ENCODE peak calls at places on chromosome 21, in four cellular contexts. X, P, K and D are unnamed samples.

GRCh38 chr21:18499761-18500376 is 96.3 kb upstream of the TMPRSS15 start:
- DNase-seq in K (no peak), P (peak; percentile 6), X (peak; percentile 52), D (no peak)

GRCh38 chr21:45208627-45208951 is 79.1 kb downstream of the POFUT2 start:
- DNase-seq in K (no peak), P (no peak), X (peak; percentile 12), D (no peak)

GRCh38 chr21:45572783-45573451 is 30.7 kb upstream of the SLC19A1 start:
- DNase-seq in P (no peak), X (no peak), K (no peak), D (peak; percentile 35)

GRCh38 chr21:31656199-31657095 is 3.0 kb upstream of the SOD1 start:
- DNase-seq in X (no peak), K (no peak), P (no peak), D (no peak)

GRCh38 chr21:31346256-31346821 is 2.3 kb upstream of the TIAM1 start:
- DNase-seq in K (no peak), P (no peak), X (no peak), D (no peak)

GRCh38 chr21:19468981-19469715 is 1065.6 kb upstream of the TMPRSS15 start:
- DNase-seq in P (no peak), X (no peak), K (no peak), D (no peak)

GRCh38 chr21:45130324-45130774 is 56.0 kb downstream of the ADARB1 start:
- DNase-seq in P (peak; percentile 41), K (no peak), X (peak; percentile 89), D (no peak)

GRCh38 chr21:31181089-31181757 is 142.9 kb upstream of the KRTAP19-8 start:
- DNase-seq in K (no peak), X (no peak), P (no peak), D (no peak)

GRCh38 chr21:25329227-25329626 is 278.1 kb downstream of the MRPL39 start:
- DNase-seq in X (peak; percentile 78), P (no peak), K (no peak), D (no peak)

GRCh38 chr21:46120301-46121285 is 22.7 kb downstream of the COL6A2 start:
- DNase-seq in X (no peak), K (peak; percentile 15), P (peak; percentile 3), D (peak; percentile 67)

GRCh38 chr21:34669149-34669879 is 520 bp downstream of the CLIC6 start:
- DNase-seq in X (no peak), P (no peak), K (no peak), D (no peak)

GRCh38 chr21:44890338-44890931 is 16.9 kb upstream of the PTTG1IP start:
- DNase-seq in X (no peak), P (no peak), K (no peak), D (no peak)

GRCh38 chr21:26587621-26588260 is 14.7 kb upstream of the CYYR1 start:
- DNase-seq in K (no peak), P (no peak), X (peak; percentile 92), D (no peak)

GRCh38 chr21:26965567-26966359 is 1.1 kb downstream of the ADAMTS5 start:
- DNase-seq in X (no peak), K (peak; percentile 66), P (peak; percentile 39), D (no peak)

DNA sequence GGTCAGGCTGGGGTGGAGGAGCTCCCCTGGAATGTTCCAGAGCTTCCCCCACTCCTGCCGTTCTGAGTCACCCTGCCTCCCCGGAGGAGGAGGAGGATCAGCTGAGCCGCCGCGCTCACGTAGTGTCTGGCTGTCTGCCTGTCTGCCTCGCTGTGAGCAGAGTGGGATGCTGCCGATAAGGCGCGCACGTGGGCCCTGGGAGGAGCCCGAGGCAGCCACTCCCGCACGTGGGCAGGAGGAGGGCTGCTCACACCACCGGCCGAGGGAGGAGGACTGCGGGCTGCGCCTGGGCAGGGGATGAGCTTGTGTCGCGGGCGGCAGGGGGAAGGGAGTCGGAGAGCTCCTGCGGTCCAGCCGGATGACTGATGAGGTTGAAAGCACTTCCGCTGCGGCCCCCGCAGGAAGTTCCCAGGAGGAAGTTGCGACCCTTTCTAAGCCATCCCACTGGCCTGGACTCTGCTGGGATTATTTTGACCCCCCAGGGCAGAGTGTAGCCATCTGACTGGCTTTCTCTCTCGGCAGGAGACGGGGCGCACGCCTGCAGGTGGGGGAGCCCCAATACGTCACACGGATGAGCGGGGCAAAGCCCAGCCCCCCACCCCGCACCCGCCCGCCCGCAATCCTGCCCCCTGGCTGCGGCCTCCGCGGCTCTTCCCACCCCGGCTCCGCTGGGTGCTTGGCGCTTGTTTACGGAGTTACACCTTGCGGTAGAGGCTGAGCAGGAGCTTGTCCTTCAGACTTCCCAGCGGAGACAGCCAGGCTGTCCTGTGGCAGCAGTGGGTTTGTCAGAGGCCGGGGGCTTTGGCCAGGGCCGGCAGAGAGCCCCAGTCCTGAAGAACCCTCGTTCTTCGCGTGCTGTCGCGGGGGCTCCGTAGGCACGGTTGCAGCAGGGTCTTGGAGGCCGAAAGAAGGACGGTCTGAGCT is 9.8 kb downstream of the PDXK start:
- DNase-seq in X (peak; percentile 95), P (peak; percentile 95), K (peak; percentile 95), D (peak; percentile 98)
- H3K4me3 ChIP-seq in X (peak overlapping the region; percentile 61), P (peak overlapping the region; percentile 69), K (peak overlapping the region; percentile 60), D (peak overlapping the region; percentile 72)

DNA sequence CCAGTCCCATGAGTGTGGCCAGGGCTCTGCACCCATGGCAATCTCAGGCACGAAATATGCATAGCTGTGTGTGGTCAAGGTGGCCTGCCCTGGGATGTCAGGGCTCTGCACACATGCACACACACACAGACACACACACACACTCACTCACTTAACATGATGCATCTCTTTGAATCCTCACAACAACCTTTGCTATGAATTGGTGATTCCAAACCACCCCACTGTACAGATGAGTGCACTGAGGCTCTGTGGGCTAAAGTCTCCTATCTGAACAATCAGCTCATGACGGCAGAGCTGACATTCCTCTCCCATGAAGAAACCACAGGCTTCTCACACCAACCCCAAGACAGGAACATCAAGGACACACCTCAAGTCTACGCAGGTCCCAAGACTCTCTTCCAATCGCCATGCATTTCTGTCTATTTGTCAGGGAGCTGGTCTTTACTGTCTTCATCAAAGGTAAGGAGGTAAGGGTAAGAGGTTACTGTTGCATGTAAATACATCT is 131.6 kb downstream of the ETS2 start:
- DNase-seq in X (no peak), K (no peak), P (no peak), D (no peak)
- H3K27ac ChIP-seq in X (no peak overlapping the region), K (no peak overlapping the region), P (no peak overlapping the region), D (no peak overlapping the region)

GRCh38 chr21:36430841-36431240 is 45.6 kb downstream of the CHAF1B start:
- DNase-seq in P (no peak), X (no peak), K (no peak), D (no peak)

GRCh38 chr21:36427502-36427901 is 42.3 kb downstream of the CHAF1B start:
- DNase-seq in K (no peak), X (no peak), P (no peak), D (no peak)

GRCh38 chr21:36428789-36429671 is 43.8 kb downstream of the CHAF1B start:
- DNase-seq in X (peak; percentile 14), P (no peak), K (no peak), D (no peak)

GRCh38 chr21:36431252-36431651 is 46.1 kb downstream of the CHAF1B start:
- DNase-seq in X (no peak), P (no peak), K (no peak), D (no peak)

GRCh38 chr21:36429672-36430546 is 44.7 kb downstream of the CHAF1B start:
- DNase-seq in X (peak; percentile 97), K (peak; percentile 66), P (peak; percentile 72), D (peak; percentile 93)
- TF ChIP-seq CTCF in X (no peak), K (no peak), P (no peak), D (no peak)

GRCh38 chr21:41369105-41369914 is 7.5 kb downstream of the MX2 start:
- DNase-seq in X (no peak), K (peak; percentile 49), P (peak; percentile 65), D (no peak)
- H3K4me3 ChIP-seq in X (no peak overlapping the region), K (peak overlapping the region; percentile 13), P (peak overlapping the region; percentile 50), D (peak overlapping the region; percentile 62)

GRCh38 chr21:16377857-16378256 is 648.1 kb downstream of the USP25 start:
- DNase-seq in X (peak; percentile 2), K (no peak), P (no peak), D (no peak)
- H3K27ac ChIP-seq in X (no peak overlapping the region), K (peak overlapping the region; percentile 16), P (peak overlapping the region; percentile 78), D (peak overlapping the region; percentile 66)

DNA sequence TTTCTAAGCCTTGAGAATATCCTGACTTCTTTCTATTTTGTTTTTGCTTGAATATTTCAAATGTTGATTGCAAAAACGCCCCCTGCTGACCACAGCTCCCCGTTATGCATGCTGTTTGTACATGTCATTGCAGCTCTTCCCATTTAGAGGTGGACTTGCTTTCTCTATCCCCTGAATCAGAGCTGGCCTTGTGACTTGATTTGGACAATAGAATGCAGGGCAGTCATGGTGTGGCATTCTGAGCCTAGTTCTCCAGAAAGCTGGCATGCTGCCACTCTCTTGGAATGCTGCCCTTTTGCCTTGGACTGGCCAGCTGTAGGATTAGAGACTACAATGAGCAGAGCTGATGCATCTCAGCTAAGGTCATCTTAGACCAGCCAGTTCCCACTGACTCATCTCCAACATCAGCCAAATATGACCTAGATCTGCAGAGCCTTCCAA is 1561.5 kb downstream of the MRPL39 start:
- DNase-seq in K (peak; percentile 67), X (peak; percentile 98), P (peak; percentile 53), D (peak; percentile 74)
- TF ChIP-seq CTCF in K (peak; percentile 36), X (no peak), P (peak; percentile 38), D (no peak)

GRCh38 chr21:28884976-28885852 is 107.5 kb downstream of the LTN1 start:
- DNase-seq in P (peak; percentile 86), X (peak; percentile 95), K (peak; percentile 88), D (peak; percentile 94)

GRCh38 chr21:28882345-28882744 is 110.3 kb downstream of the LTN1 start:
- DNase-seq in K (no peak), P (no peak), X (no peak), D (no peak)

GRCh38 chr21:28885853-28886177 is 106.9 kb downstream of the LTN1 start:
- DNase-seq in K (no peak), X (peak; percentile 17), P (no peak), D (no peak)

GRCh38 chr21:28883931-28884330 is 108.7 kb downstream of the LTN1 start:
- DNase-seq in P (no peak), X (no peak), K (no peak), D (no peak)

DNA sequence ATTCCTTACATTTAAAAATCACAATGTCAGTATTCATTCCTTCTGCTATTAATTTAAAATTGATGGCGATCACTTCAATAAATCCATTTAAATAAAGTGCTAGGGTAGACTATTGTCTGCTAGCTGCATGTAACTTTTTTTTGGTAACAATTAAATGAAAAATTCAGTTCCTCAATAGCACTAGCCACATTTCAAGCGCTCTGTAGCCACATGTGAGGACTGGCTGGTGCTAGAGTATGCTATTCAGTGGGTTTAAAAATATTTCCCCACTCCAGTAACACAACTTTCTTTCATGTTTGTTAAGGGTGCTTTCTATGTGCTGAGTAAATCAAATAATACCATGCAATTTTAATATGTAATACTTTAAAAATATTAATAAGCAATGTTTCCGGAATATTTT is 108.2 kb downstream of the LTN1 start:
- DNase-seq in X (peak; percentile 43), P (no peak), K (no peak), D (no peak)
- H3K4me3 ChIP-seq in X (peak overlapping the region; percentile 53), P (peak overlapping the region; percentile 66), K (peak overlapping the region; percentile 62), D (peak overlapping the region; percentile 76)